ENCODE peak calls at places on chromosomes 13 and 19, in six cellular contexts. S, X, Z, F, B and R are unnamed samples.

GRCh38 chr13:51425410-51426042 is 27.3 kb downstream of the INTS6 start:
- DNase-seq in S (no peak), X (no peak), Z (no peak), F (no peak), B (no peak), R (no peak)

GRCh38 chr19:42201489-42202289 is 15.8 kb downstream of the DEDD2 start:
- DNase-seq in S (no peak), X (no peak), Z (no peak), F (peak; percentile 52), B (no peak), R (peak; percentile 97)

GRCh38 chr13:52454459-52454824 is 836 bp upstream of the CKAP2 start:
- DNase-seq in S (peak; percentile 60), X (no peak), Z (no peak), F (no peak), B (no peak), R (peak; percentile 45)

GRCh38 chr13:110965038-110965754 is 50.3 kb upstream of the ANKRD10 start:
- DNase-seq in S (no peak), X (no peak), Z (no peak), F (no peak), B (no peak), R (no peak)

GRCh38 chr19:37055330-37055729 is 22.9 kb upstream of the ZNF420 start:
- DNase-seq in S (no peak), X (no peak), Z (no peak), F (no peak), B (no peak), R (no peak)

GRCh38 chr19:5951338-5951861 is 26.5 kb downstream of the RANBP3 start:
- DNase-seq in S (no peak), X (no peak), Z (peak; percentile 33), F (no peak), B (no peak), R (peak; percentile 65)

GRCh38 chr19:56946164-56946563 is 105.6 kb upstream of the PEG3 start:
- DNase-seq in S (no peak), X (no peak), Z (no peak), F (no peak), B (no peak), R (no peak)

GRCh38 chr13:20492641-20493040 is 33.0 kb downstream of the CRYL1 start:
- DNase-seq in S (peak; percentile 5), X (no peak), Z (peak; percentile 62), F (no peak), B (peak; percentile 74), R (peak; percentile 38)

GRCh38 chr13:78593652-78594494 is 9.5 kb downstream of the POU4F1 start:
- DNase-seq in S (peak; percentile 54), X (no peak), Z (peak; percentile 62), F (no peak), B (no peak), R (peak; percentile 14)

GRCh38 chr13:88622362-88622973 is 951.3 kb downstream of the SLITRK5 start:
- DNase-seq in S (no peak), X (no peak), Z (no peak), F (peak; percentile 28), B (no peak), R (no peak)

GRCh38 chr13:112685856-112686255 is 4.0 kb upstream of the ATP11A start:
- DNase-seq in S (peak; percentile 25), X (no peak), Z (no peak), F (no peak), B (peak; percentile 18), R (no peak)